ENCODE peak calls at places on chromosomes 13 and 19, in six cellular contexts. J is B cell, L is neural progenitor cell, R is omental fat pad, K is prostate gland, Z is fibroblast of lung. G is an unnamed sample.

GRCh38 chr13:82062772-82063171 is 1721.8 kb upstream of the SPRY2 start:
- DNase-seq in Z (no peak), R (no peak), J (no peak), K (no peak), L (no peak), G (no peak)

GRCh38 chr19:10936661-10937084 is 8.1 kb downstream of the TIMM29 start:
- DNase-seq in L (peak; percentile 96), R (no peak), Z (peak; percentile 85), K (peak; percentile 64), J (peak; percentile 66), G (peak; percentile 63)

GRCh38 chr19:37654118-37654517 is 1.1 kb downstream of the ZFP30 start:
- DNase-seq in K (no peak), R (no peak), Z (no peak), J (no peak), L (no peak), G (no peak)

GRCh38 chr19:8355631-8356402 is 8.1 kb upstream of the ANGPTL4 start:
- DNase-seq in J (no peak), K (no peak), Z (peak; percentile 98), R (peak; percentile 47), L (no peak), G (no peak)

GRCh38 chr19:30320916-30321315 is 51.3 kb upstream of the ZNF536 start:
- DNase-seq in J (no peak), L (no peak), Z (no peak), R (no peak), K (no peak), G (no peak)

GRCh38 chr13:76886292-76887061 is at the start of gene KCTD12:
- DNase-seq in K (peak; percentile 63), J (peak; percentile 89), Z (peak; percentile 87), R (peak; percentile 44), L (peak; percentile 93), G (peak; percentile 84)

GRCh38 chr13:66849706-66850105 is 380.4 kb downstream of the PCDH9 start:
- DNase-seq in K (no peak), Z (no peak), J (no peak), R (no peak), L (no peak), G (no peak)

GRCh38 chr13:109610517-109610916 is 175.9 kb downstream of the IRS2 start:
- DNase-seq in L (peak; percentile 50), Z (peak; percentile 7), K (no peak), R (no peak), J (peak; percentile 7), G (no peak)

GRCh38 chr13:20810808-20811207 is 37.0 kb upstream of the EEF1AKMT1 start:
- DNase-seq in Z (no peak), R (no peak), L (no peak), J (no peak), K (no peak), G (no peak)

GRCh38 chr19:55486971-55487883 is 1.0 kb upstream of the SSC5D start:
- DNase-seq in L (peak; percentile 44), Z (peak; percentile 98), R (peak; percentile 65), K (no peak), J (no peak), G (peak; percentile 50)

GRCh38 chr19:54517483-54517882 is 14.9 kb downstream of the LAIR2 start:
- DNase-seq in R (no peak), J (peak; percentile 71), Z (peak; percentile 11), K (peak; percentile 30), L (peak; percentile 60), G (no peak)

GRCh38 chr13:102847272-102848234 is 1.7 kb downstream of the ERCC5 start:
- DNase-seq in R (no peak), L (peak; percentile 46), K (no peak), Z (peak; percentile 70), J (peak; percentile 48), G (no peak)

GRCh38 chr13:110628477-110628793 is 13.1 kb downstream of the NAXD start:
- DNase-seq in R (no peak), Z (no peak), J (no peak), K (no peak), L (no peak), G (peak; percentile 47)

GRCh38 chr13:98214008-98214643 is 37.1 kb upstream of the RNF113B start:
- DNase-seq in R (no peak), L (no peak), K (no peak), J (no peak), Z (peak; percentile 68), G (peak; percentile 61)

GRCh38 chr13:45878966-45879365 is 27.4 kb upstream of the SIAH3 start:
- DNase-seq in Z (no peak), K (no peak), J (no peak), R (no peak), L (no peak), G (no peak)

GRCh38 chr13:78978381-78978998 is 319.5 kb upstream of the OBI1 start:
- DNase-seq in R (no peak), J (peak; percentile 58), L (peak; percentile 65), Z (peak; percentile 75), K (peak; percentile 35), G (no peak)

GRCh38 chr13:106534844-106535551 is 464 bp downstream of the EFNB2 start:
- DNase-seq in K (no peak), R (no peak), L (no peak), Z (peak; percentile 42), J (peak; percentile 54), G (peak; percentile 54)

GRCh38 chr19:33290082-33290815 is 12.1 kb downstream of the CEBPA start:
- DNase-seq in R (no peak), K (no peak), Z (no peak), J (no peak), L (no peak), G (no peak)

GRCh38 chr19:56927791-56928207 is 87.3 kb upstream of the PEG3 start:
- DNase-seq in L (no peak), K (no peak), R (no peak), J (no peak), Z (no peak), G (no peak)

GRCh38 chr13:97074618-97075017 is 80.3 kb upstream of the OXGR1 start:
- DNase-seq in L (no peak), R (no peak), Z (no peak), J (no peak), K (no peak), G (no peak)

GRCh38 chr13:50202485-50202884 is 187.2 kb downstream of the KCNRG start:
- DNase-seq in J (no peak), K (no peak), L (no peak), Z (no peak), R (no peak), G (no peak)

GRCh38 chr13:95479706-95480105 is 72.8 kb upstream of the CLDN10 start:
- DNase-seq in K (no peak), L (no peak), R (no peak), J (no peak), Z (no peak), G (no peak)

GRCh38 chr19:54921082-54921481 is 15.1 kb downstream of the NCR1 start:
- DNase-seq in Z (no peak), L (no peak), R (no peak), J (no peak), K (no peak), G (no peak)

GRCh38 chr19:16153582-16154336 is 10.3 kb downstream of the HSH2D start:
- DNase-seq in Z (no peak), R (no peak), J (no peak), L (peak; percentile 46), K (no peak), G (no peak)

GRCh38 chr19:49588370-49589122 is 2.4 kb upstream of the PRR12 start:
- DNase-seq in Z (no peak), K (no peak), J (no peak), R (no peak), L (no peak), G (no peak)

GRCh38 chr19:495440-496332 is 600 bp upstream of the MADCAM1 start:
- DNase-seq in K (no peak), Z (peak; percentile 20), R (no peak), L (peak; percentile 62), J (peak; percentile 63), G (peak; percentile 79)

GRCh38 chr13:44116562-44117315 is 237.0 kb downstream of the LACC1 start:
- DNase-seq in L (no peak), K (no peak), J (peak; percentile 32), Z (peak; percentile 28), R (no peak), G (no peak)

GRCh38 chr19:51771369-51771768 is 10.4 kb downstream of the FPR2 start:
- DNase-seq in K (no peak), R (no peak), J (no peak), Z (no peak), L (no peak), G (no peak)

GRCh38 chr13:23889598-23890224 is 511 bp upstream of the MIPEP start:
- DNase-seq in Z (no peak), L (peak; percentile 46), J (no peak), K (no peak), R (no peak), G (no peak)
- TF ChIP-seq CTCF in Z (no peak), L (no peak), J (no peak), K (no peak), R (no peak), G (no peak)

DNA sequence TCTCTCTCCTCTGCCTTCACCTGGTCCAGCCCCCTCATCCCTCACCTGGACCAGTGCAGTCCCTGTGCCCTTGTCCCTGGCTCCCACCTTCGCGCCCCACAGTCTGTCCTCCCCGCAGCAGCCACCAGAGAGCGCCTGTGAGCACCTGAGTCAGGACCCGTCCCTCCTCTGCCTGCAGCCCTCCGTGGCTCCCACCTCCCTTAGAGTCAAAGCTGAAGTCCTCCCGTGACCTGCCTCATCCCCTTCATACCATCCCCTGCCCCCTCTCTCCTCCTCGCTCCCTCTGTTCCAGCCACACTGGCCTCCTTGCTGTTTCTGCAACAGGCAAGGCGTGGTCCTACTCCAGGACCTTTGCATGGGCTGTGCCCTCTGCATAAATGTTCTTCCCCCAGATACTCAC is 10.3 kb downstream of the CELF5 start:
- DNase-seq in Z (no peak), L (no peak), J (no peak), R (no peak), K (no peak), G (no peak)
- TF ChIP-seq CTCF in Z (no peak), L (peak; percentile 43), J (no peak), R (no peak), K (no peak), G (no peak)

GRCh38 chr13:83563499-83563898 is 318.8 kb downstream of the SLITRK1 start:
- DNase-seq in J (no peak), R (no peak), K (no peak), L (peak; percentile 2), Z (no peak), G (no peak)
- TF ChIP-seq CTCF in J (no peak), R (no peak), K (no peak), L (no peak), Z (no peak), G (no peak)

DNA sequence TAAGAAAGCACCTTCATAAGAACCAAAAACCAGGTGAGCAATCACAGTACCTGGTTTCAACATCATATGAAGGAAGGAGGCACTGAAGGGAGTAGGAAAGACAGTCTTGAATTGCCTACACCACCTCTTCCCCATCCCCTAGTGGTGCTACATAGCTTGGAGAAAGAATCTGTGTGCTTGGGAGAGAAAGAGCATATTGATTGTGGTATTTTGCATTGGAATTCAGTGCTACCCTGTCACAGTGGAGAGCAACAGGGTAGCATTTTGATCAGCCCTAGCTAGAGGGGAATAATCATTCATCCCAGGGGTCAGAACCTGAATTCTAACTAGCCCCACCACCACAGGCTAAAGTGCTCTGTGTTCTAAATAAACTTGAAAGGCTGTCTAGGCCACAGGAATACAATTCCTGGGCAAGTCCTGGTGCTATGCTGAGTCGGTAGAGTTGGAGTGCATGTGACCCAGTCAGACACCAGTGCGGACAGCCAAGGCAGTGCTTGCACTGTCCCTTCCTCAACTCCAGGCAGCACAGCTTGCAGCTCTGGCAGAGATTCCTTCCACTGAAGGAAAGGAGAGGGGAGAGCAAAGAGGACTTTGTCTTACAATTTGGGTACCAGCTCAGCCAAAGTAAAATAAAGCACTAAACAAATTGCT is 158.8 kb downstream of the VWA8 start:
- DNase-seq in L (no peak), J (no peak), Z (no peak), K (no peak), R (no peak), G (no peak)
- TF ChIP-seq CTCF in L (no peak), J (no peak), Z (no peak), K (no peak), R (no peak), G (no peak)

GRCh38 chr19:5225486-5226345 is 114.9 kb downstream of the PTPRS start:
- DNase-seq in K (no peak), Z (no peak), R (no peak), L (peak; percentile 39), J (no peak), G (peak; percentile 73)
- TF ChIP-seq CTCF in K (peak; percentile 56), Z (peak; percentile 35), R (no peak), L (peak; percentile 55), J (peak; percentile 2), G (peak; percentile 52)